ENCODE peak calls at places on chromosomes 12 and 14, in eight cellular contexts. One of them, this sample, is unnamed.

GRCh38 chr12:62632521-62632920 is 165.9 kb downstream of the MON2 start:
- DNase-seq in hippocampal formation: peak; percentile 46
- DNase-seq in Panc1: no peak
- DNase-seq in WTC11: peak; percentile 61
- DNase-seq in posterior cingulate gyrus: peak; percentile 25
- DNase-seq in GDM1: no peak
- DNase-seq in cardiac muscle cell: peak; percentile 65
- DNase-seq in endothelial cell: peak; percentile 20
- DNase-seq in this sample: peak; percentile 36

GRCh38 chr12:31897791-31898503 is 61.3 kb upstream of the RESF1 start:
- DNase-seq in hippocampal formation: no peak
- DNase-seq in Panc1: no peak
- DNase-seq in WTC11: peak; percentile 37
- DNase-seq in posterior cingulate gyrus: no peak
- DNase-seq in GDM1: no peak
- DNase-seq in cardiac muscle cell: peak; percentile 61
- DNase-seq in endothelial cell: no peak
- DNase-seq in this sample: peak; percentile 39

GRCh38 chr14:92252291-92252690 is 70.7 kb upstream of the SLC24A4 start:
- DNase-seq in hippocampal formation: no peak
- DNase-seq in Panc1: no peak
- DNase-seq in WTC11: no peak
- DNase-seq in posterior cingulate gyrus: peak; percentile 48
- DNase-seq in GDM1: no peak
- DNase-seq in cardiac muscle cell: no peak
- DNase-seq in endothelial cell: no peak
- DNase-seq in this sample: no peak

GRCh38 chr12:28409892-28410291 is 219.6 kb downstream of the CCDC91 start:
- DNase-seq in hippocampal formation: no peak
- DNase-seq in Panc1: no peak
- DNase-seq in WTC11: no peak
- DNase-seq in posterior cingulate gyrus: no peak
- DNase-seq in GDM1: no peak
- DNase-seq in cardiac muscle cell: peak; percentile 69
- DNase-seq in endothelial cell: no peak
- DNase-seq in this sample: no peak

GRCh38 chr12:95700316-95700785 is 90.2 kb downstream of the NTN4 start:
- DNase-seq in hippocampal formation: no peak
- DNase-seq in Panc1: no peak
- DNase-seq in WTC11: no peak
- DNase-seq in posterior cingulate gyrus: no peak
- DNase-seq in GDM1: no peak
- DNase-seq in cardiac muscle cell: peak; percentile 74
- DNase-seq in endothelial cell: no peak
- DNase-seq in this sample: no peak

GRCh38 chr14:38090506-38090905 is 117.2 kb upstream of the SSTR1 start:
- DNase-seq in hippocampal formation: no peak
- DNase-seq in Panc1: no peak
- DNase-seq in WTC11: no peak
- DNase-seq in posterior cingulate gyrus: no peak
- DNase-seq in GDM1: no peak
- DNase-seq in cardiac muscle cell: no peak
- DNase-seq in endothelial cell: no peak
- DNase-seq in this sample: no peak

GRCh38 chr12:117343296-117343695 is 18.1 kb downstream of the NOS1 start:
- DNase-seq in hippocampal formation: no peak
- DNase-seq in Panc1: no peak
- DNase-seq in WTC11: no peak
- DNase-seq in posterior cingulate gyrus: no peak
- DNase-seq in GDM1: no peak
- DNase-seq in cardiac muscle cell: no peak
- DNase-seq in endothelial cell: no peak
- DNase-seq in this sample: no peak

GRCh38 chr12:70070494-70071007 is 172.7 kb upstream of the CNOT2 start:
- DNase-seq in hippocampal formation: no peak
- DNase-seq in Panc1: no peak
- DNase-seq in WTC11: no peak
- DNase-seq in posterior cingulate gyrus: no peak
- DNase-seq in GDM1: no peak
- DNase-seq in cardiac muscle cell: no peak
- DNase-seq in endothelial cell: no peak
- DNase-seq in this sample: no peak

GRCh38 chr14:76307786-76308780 is 67.9 kb upstream of the ESRRB start:
- DNase-seq in hippocampal formation: no peak
- DNase-seq in Panc1: no peak
- DNase-seq in WTC11: no peak
- DNase-seq in posterior cingulate gyrus: no peak
- DNase-seq in GDM1: no peak
- DNase-seq in cardiac muscle cell: no peak
- DNase-seq in endothelial cell: no peak
- DNase-seq in this sample: no peak

GRCh38 chr14:64541261-64541970 is 875 bp downstream of the HSPA2 start:
- DNase-seq in hippocampal formation: peak; percentile 38
- DNase-seq in Panc1: no peak
- DNase-seq in WTC11: no peak
- DNase-seq in posterior cingulate gyrus: no peak
- DNase-seq in GDM1: no peak
- DNase-seq in cardiac muscle cell: no peak
- DNase-seq in endothelial cell: no peak
- DNase-seq in this sample: no peak

GRCh38 chr12:105338954-105339353 is 8.5 kb downstream of the C12orf75 start:
- DNase-seq in hippocampal formation: no peak
- DNase-seq in Panc1: no peak
- DNase-seq in WTC11: no peak
- DNase-seq in posterior cingulate gyrus: no peak
- DNase-seq in GDM1: no peak
- DNase-seq in cardiac muscle cell: no peak
- DNase-seq in endothelial cell: no peak
- DNase-seq in this sample: no peak

GRCh38 chr12:125079084-125079483 is 13.8 kb downstream of the AACS start:
- DNase-seq in hippocampal formation: no peak
- DNase-seq in Panc1: no peak
- DNase-seq in WTC11: no peak
- DNase-seq in posterior cingulate gyrus: no peak
- DNase-seq in GDM1: no peak
- DNase-seq in cardiac muscle cell: no peak
- DNase-seq in endothelial cell: no peak
- DNase-seq in this sample: no peak

GRCh38 chr14:64465208-64465821 is at the start of gene AKAP5:
- DNase-seq in hippocampal formation: peak; percentile 63
- DNase-seq in Panc1: no peak
- DNase-seq in WTC11: peak; percentile 87
- DNase-seq in posterior cingulate gyrus: peak; percentile 72
- DNase-seq in GDM1: peak; percentile 43
- DNase-seq in cardiac muscle cell: peak; percentile 45
- DNase-seq in endothelial cell: peak; percentile 86
- DNase-seq in this sample: peak; percentile 99

GRCh38 chr12:120101182-120101581 is 15.4 kb downstream of the RAB35 start:
- DNase-seq in hippocampal formation: no peak
- DNase-seq in Panc1: no peak
- DNase-seq in WTC11: no peak
- DNase-seq in posterior cingulate gyrus: no peak
- DNase-seq in GDM1: no peak
- DNase-seq in cardiac muscle cell: no peak
- DNase-seq in endothelial cell: no peak
- DNase-seq in this sample: no peak

GRCh38 chr14:102316746-102317563 is 2.6 kb upstream of the ZNF839 start:
- DNase-seq in hippocampal formation: peak; percentile 87
- DNase-seq in Panc1: peak; percentile 61
- DNase-seq in WTC11: peak; percentile 92
- DNase-seq in posterior cingulate gyrus: peak; percentile 92
- DNase-seq in GDM1: peak; percentile 85
- DNase-seq in cardiac muscle cell: peak; percentile 94
- DNase-seq in endothelial cell: peak; percentile 96
- DNase-seq in this sample: peak; percentile 95

GRCh38 chr14:78836777-78837176 is 666.6 kb downstream of the NRXN3 start:
- DNase-seq in hippocampal formation: peak; percentile 53
- DNase-seq in Panc1: peak; percentile 38
- DNase-seq in WTC11: peak; percentile 78
- DNase-seq in posterior cingulate gyrus: peak; percentile 54
- DNase-seq in GDM1: no peak
- DNase-seq in cardiac muscle cell: peak; percentile 57
- DNase-seq in endothelial cell: peak; percentile 78
- DNase-seq in this sample: peak; percentile 78

GRCh38 chr14:59688224-59689170 is 111.9 kb upstream of the CCDC175 start:
- DNase-seq in hippocampal formation: no peak
- DNase-seq in Panc1: peak; percentile 22
- DNase-seq in WTC11: peak; percentile 76
- DNase-seq in posterior cingulate gyrus: peak; percentile 34
- DNase-seq in GDM1: peak; percentile 67
- DNase-seq in cardiac muscle cell: peak; percentile 75
- DNase-seq in endothelial cell: peak; percentile 59
- DNase-seq in this sample: peak; percentile 75

GRCh38 chr12:109741970-109742372 is 28.3 kb downstream of the FAM222A start:
- DNase-seq in hippocampal formation: no peak
- DNase-seq in Panc1: no peak
- DNase-seq in WTC11: peak; percentile 7
- DNase-seq in posterior cingulate gyrus: no peak
- DNase-seq in GDM1: no peak
- DNase-seq in cardiac muscle cell: no peak
- DNase-seq in endothelial cell: no peak
- DNase-seq in this sample: no peak

GRCh38 chr14:24232645-24233537 is at the start of gene GMPR2:
- DNase-seq in hippocampal formation: peak; percentile 88
- DNase-seq in Panc1: no peak
- DNase-seq in WTC11: no peak
- DNase-seq in posterior cingulate gyrus: peak; percentile 76
- DNase-seq in GDM1: no peak
- DNase-seq in cardiac muscle cell: no peak
- DNase-seq in endothelial cell: no peak
- DNase-seq in this sample: no peak

GRCh38 chr12:124737772-124738635 is 125.7 kb downstream of the SCARB1 start:
- DNase-seq in hippocampal formation: no peak
- DNase-seq in Panc1: no peak
- DNase-seq in WTC11: no peak
- DNase-seq in posterior cingulate gyrus: no peak
- DNase-seq in GDM1: no peak
- DNase-seq in cardiac muscle cell: no peak
- DNase-seq in endothelial cell: no peak
- DNase-seq in this sample: no peak

GRCh38 chr12:53298154-53298553 is 1.3 kb upstream of the MYG1 start:
- DNase-seq in hippocampal formation: no peak
- DNase-seq in Panc1: no peak
- DNase-seq in WTC11: no peak
- DNase-seq in posterior cingulate gyrus: no peak
- DNase-seq in GDM1: no peak
- DNase-seq in cardiac muscle cell: peak; percentile 89
- DNase-seq in endothelial cell: no peak
- DNase-seq in this sample: no peak

GRCh38 chr14:30138517-30138916 is 210.9 kb upstream of the PRKD1 start:
- DNase-seq in hippocampal formation: no peak
- DNase-seq in Panc1: no peak
- DNase-seq in WTC11: no peak
- DNase-seq in posterior cingulate gyrus: no peak
- DNase-seq in GDM1: no peak
- DNase-seq in cardiac muscle cell: no peak
- DNase-seq in endothelial cell: no peak
- DNase-seq in this sample: no peak

GRCh38 chr12:116624516-116624915 is 65.3 kb downstream of the MAP1LC3B2 start:
- DNase-seq in hippocampal formation: no peak
- DNase-seq in Panc1: no peak
- DNase-seq in WTC11: no peak
- DNase-seq in posterior cingulate gyrus: no peak
- DNase-seq in GDM1: no peak
- DNase-seq in cardiac muscle cell: no peak
- DNase-seq in endothelial cell: no peak
- DNase-seq in this sample: no peak

GRCh38 chr12:131979606-131980005 is 29.9 kb downstream of the EP400 start:
- DNase-seq in hippocampal formation: no peak
- DNase-seq in Panc1: no peak
- DNase-seq in WTC11: no peak
- DNase-seq in posterior cingulate gyrus: no peak
- DNase-seq in GDM1: no peak
- DNase-seq in cardiac muscle cell: no peak
- DNase-seq in endothelial cell: no peak
- DNase-seq in this sample: no peak

GRCh38 chr12:66055837-66056319 is 74.7 kb downstream of the LLPH start:
- DNase-seq in hippocampal formation: no peak
- DNase-seq in Panc1: no peak
- DNase-seq in WTC11: no peak
- DNase-seq in posterior cingulate gyrus: no peak
- DNase-seq in GDM1: no peak
- DNase-seq in cardiac muscle cell: no peak
- DNase-seq in endothelial cell: no peak
- DNase-seq in this sample: no peak

GRCh38 chr12:46209914-46210834 is 58.7 kb downstream of the SLC38A1 start:
- DNase-seq in hippocampal formation: no peak
- DNase-seq in Panc1: no peak
- DNase-seq in WTC11: no peak
- DNase-seq in posterior cingulate gyrus: no peak
- DNase-seq in GDM1: no peak
- DNase-seq in cardiac muscle cell: peak; percentile 58
- DNase-seq in endothelial cell: no peak
- DNase-seq in this sample: no peak

GRCh38 chr12:14961466-14962155 is at the start of gene ARHGDIB:
- DNase-seq in hippocampal formation: no peak
- DNase-seq in Panc1: no peak
- DNase-seq in WTC11: no peak
- DNase-seq in posterior cingulate gyrus: no peak
- DNase-seq in GDM1: peak; percentile 85
- DNase-seq in cardiac muscle cell: peak; percentile 72
- DNase-seq in endothelial cell: no peak
- DNase-seq in this sample: no peak

GRCh38 chr12:2034633-2035420 is 18.0 kb upstream of the CACNA1C start:
- DNase-seq in hippocampal formation: peak; percentile 75
- DNase-seq in Panc1: peak; percentile 4
- DNase-seq in WTC11: peak; percentile 88
- DNase-seq in posterior cingulate gyrus: peak; percentile 89
- DNase-seq in GDM1: peak; percentile 75
- DNase-seq in cardiac muscle cell: peak; percentile 85
- DNase-seq in endothelial cell: peak; percentile 95
- DNase-seq in this sample: peak; percentile 99

This sample was measured in D341Med.